ENCODE peak calls at places on chromosomes 16 and 17, in four cellular contexts. O is right lobe of liver, N is A549, S is transverse colon. J is an unnamed sample.

GRCh38 chr16:52597772-52598483 is 51.0 kb upstream of the TOX3 start:
- DNase-seq in O (no peak), N (no peak), S (peak), J (no peak)

GRCh38 chr17:34314279-34314678 is 5.0 kb upstream of the CCL8 start:
- DNase-seq in O (no peak), N (no peak), S (no peak), J (peak)

GRCh38 chr17:19386276-19386863 is 620 bp downstream of the MFAP4 start:
- DNase-seq in O (peak), N (peak), S (peak), J (peak)

GRCh38 chr16:72198641-72199250 is 26.8 kb upstream of the PMFBP1 start:
- DNase-seq in O (no peak), N (no peak), S (no peak), J (no peak)

GRCh38 chr16:86649875-86650274 is 71.5 kb downstream of the FOXL1 start:
- DNase-seq in O (no peak), N (no peak), S (no peak), J (no peak)

GRCh38 chr16:59591480-59591879 is 857.4 kb upstream of the GOT2 start:
- DNase-seq in O (no peak), N (no peak), S (no peak), J (no peak)

GRCh38 chr17:19727466-19728113 is 11.2 kb upstream of the SLC47A2 start:
- DNase-seq in O (no peak), N (peak), S (peak), J (peak)

GRCh38 chr17:73192219-73192893 is 499 bp upstream of the COG1 start:
- DNase-seq in O (peak), N (peak), S (peak), J (peak)

GRCh38 chr17:14843086-14843795 is 421.9 kb downstream of the PMP22 start:
- DNase-seq in O (no peak), N (no peak), S (no peak), J (no peak)

GRCh38 chr16:3879887-3880564 is 487 bp downstream of the CREBBP start:
- DNase-seq in O (peak), N (peak), S (peak), J (peak)

GRCh38 chr17:15444805-15445204 is 22.6 kb downstream of the CDRT4 start:
- DNase-seq in O (no peak), N (no peak), S (no peak), J (no peak)

GRCh38 chr17:65685110-65685509 is 123.7 kb upstream of the AXIN2 start:
- DNase-seq in O (no peak), N (no peak), S (no peak), J (no peak)

GRCh38 chr17:32265192-32265895 is at the start of gene RHBDL3:
- DNase-seq in O (no peak), N (no peak), S (peak), J (peak)

GRCh38 chr16:10040136-10041080 is 141.8 kb downstream of the GRIN2A start:
- DNase-seq in O (no peak), N (no peak), S (no peak), J (no peak)

GRCh38 chr17:41516828-41517283 is 1.8 kb downstream of the KRT15 start:
- DNase-seq in O (no peak), N (no peak), S (no peak), J (no peak)

GRCh38 chr17:41520821-41521521 is 2.3 kb upstream of the KRT15 start:
- DNase-seq in O (no peak), N (no peak), S (peak), J (no peak)

GRCh38 chr17:41518031-41518430 is 659 bp downstream of the KRT15 start:
- DNase-seq in O (no peak), N (no peak), S (no peak), J (no peak)

GRCh38 chr17:41519501-41520224 is 973 bp upstream of the KRT15 start:
- DNase-seq in O (no peak), N (no peak), S (peak), J (no peak)

DNA sequence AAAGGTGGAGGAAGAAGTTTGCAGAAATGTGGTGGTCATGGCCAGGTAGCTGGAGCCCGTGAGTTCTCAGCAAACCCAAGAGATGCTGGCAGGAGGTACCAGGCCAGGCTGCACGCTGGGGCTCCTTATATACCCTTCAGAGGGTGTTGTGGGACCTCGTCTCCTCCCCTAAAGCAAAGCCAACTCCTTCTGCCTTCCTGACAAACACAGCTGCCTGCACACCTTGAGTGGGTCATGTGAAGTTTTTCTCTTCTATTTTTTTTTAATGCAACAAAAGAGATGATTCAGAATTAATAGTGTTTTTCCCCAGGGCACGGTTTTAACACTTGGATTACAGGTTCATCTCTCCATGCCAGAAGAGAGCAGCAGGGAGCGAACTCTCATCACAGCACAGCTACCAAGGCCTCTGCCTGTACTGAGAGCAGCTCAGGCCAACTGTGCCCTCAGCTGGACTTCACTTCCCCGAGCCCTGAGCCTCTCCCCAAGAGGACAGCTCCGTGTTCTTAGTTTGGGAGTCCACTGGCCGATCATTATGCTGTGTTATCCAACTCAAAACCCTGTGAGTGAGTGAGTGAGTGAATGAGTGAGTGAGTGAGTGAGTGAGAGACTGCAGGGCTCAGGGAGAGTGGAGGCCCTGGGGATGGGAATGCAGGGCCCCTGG is at the start of gene KRT15:
- DNase-seq in O (no peak), N (no peak), S (no peak), J (no peak)
- TF ChIP-seq POLR2A in O (no peak), N (no peak), S (no peak), J (no peak)

GRCh38 chr17:79913896-79914812 is 74.9 kb upstream of the CBX4 start:
- DNase-seq in O (no peak), N (no peak), S (no peak), J (no peak)

GRCh38 chr17:79914813-79915740 is 75.8 kb upstream of the CBX4 start:
- DNase-seq in O (no peak), N (no peak), S (no peak), J (no peak)

GRCh38 chr17:79916991-79917901 is 78.0 kb upstream of the CBX4 start:
- DNase-seq in O (no peak), N (no peak), S (no peak), J (no peak)

GRCh38 chr17:79916506-79916905 is 77.3 kb upstream of the CBX4 start:
- DNase-seq in O (no peak), N (no peak), S (no peak), J (no peak)

DNA sequence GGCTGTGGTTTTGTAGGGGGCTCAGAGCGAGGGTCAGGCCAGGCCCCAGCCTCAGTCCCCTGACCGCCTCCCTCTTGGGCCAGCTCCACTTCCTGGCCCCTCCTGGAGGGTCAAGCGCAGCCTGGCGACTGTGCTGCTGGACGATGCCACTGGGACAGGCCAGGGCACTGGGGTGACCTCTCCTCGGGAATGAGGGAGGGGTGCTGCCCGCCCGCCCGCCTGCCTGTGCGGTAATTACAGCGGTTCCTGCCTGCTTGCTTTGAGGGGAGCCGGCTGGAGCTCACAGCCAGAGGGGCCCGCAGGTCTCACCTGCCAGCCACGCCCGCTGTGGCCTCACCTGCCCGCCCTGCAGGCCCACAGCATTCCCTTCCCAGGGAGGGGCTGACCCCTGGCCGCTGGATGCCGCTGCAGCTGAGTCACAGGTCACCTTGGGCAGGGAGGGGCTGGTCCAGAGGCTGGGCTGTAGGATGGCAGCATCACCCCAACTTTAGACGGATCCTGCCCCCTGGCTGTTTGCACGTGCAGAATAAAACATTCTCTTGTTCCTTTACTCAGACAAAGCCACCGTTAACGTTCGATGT is 76.7 kb upstream of the CBX4 start:
- DNase-seq in O (no peak), N (peak), S (peak), J (no peak)
- H3K27ac ChIP-seq in O (no peak), N (peak), S (no peak), J (no peak)

DNA sequence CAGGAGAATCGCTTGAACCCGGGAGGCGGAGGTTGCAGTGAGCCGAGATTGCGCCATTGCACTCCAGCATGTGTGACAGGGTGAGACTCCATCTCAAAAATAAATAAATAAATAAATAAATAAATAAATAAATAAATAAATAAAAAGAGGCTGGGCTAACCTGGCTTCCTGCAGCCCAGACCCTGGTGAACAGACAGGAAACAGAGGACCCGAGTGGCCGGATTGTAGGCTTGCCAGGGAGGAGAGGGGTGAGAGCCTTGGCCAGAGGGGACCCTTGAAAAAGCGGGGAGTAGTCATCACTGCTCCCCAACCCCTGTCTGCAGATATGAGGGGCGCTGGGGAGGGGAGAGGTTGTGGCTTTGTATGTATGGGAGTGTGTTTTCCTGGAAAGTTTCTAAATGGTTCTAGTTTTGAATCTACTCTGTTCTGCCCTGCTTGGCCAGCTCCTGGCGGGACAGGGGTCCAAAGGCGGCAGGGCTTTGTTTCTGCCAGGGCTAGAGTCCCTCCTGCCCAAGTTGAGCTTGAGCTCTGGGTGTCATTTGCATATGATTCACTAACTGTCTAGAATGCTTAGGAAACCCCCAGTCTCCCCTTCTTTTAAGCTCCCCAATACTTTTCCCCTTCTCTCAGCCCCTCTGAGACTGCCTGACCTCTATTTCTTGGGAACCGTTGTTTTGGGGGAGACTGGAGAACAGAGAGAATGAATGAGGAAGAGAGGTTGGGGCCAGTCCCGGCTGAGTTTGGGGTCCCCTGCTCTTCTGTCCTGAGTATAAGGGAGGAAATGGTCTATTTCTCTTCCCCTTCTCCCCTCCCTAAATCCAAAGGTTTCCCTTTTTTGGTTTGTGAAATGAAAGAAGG is 16.4 kb downstream of the RARA start:
- DNase-seq in O (no peak), N (no peak), S (no peak), J (no peak)
- TF ChIP-seq POLR2A in O (no peak), N (no peak), S (no peak), J (no peak)

DNA sequence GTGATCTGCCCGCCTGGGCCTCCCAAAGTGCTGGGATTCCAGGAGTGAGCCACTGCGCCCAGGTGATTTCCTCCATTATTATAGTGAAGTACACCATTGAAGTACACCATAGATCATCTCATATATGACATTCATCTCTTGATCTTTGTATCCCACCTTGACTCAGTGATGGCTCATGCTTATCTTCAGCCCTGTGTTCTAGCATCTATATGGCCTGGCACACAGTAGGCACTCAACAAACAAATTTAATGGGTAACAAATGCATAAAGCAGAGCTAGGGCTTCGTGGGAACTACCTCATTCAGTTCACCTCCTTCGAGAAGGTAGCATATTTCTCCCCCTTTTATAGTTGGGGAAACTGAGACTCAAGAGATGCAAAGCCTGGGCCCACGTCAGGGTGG is 952 bp downstream of the ENKD1 start:
- DNase-seq in O (no peak), N (no peak), S (no peak), J (no peak)
- H3K27ac ChIP-seq in O (no peak), N (peak), S (peak), J (no peak)

GRCh38 chr17:39205112-39205526 is 5.0 kb downstream of the RPL19 start:
- DNase-seq in O (no peak), N (no peak), S (no peak), J (no peak)
- TF ChIP-seq POLR2A in O (no peak), N (no peak), S (no peak), J (no peak)

GRCh38 chr17:29074488-29074887 is 31.5 kb downstream of the PIPOX start:
- DNase-seq in O (no peak), N (no peak), S (no peak), J (no peak)
- H3K27ac ChIP-seq in O (no peak), N (no peak), S (no peak), J (no peak)

GRCh38 chr17:36545093-36545464 is 360 bp downstream of the GGNBP2 start:
- DNase-seq in O (peak), N (no peak), S (no peak), J (no peak)
- TF ChIP-seq POLR2A in O (no peak), N (no peak), S (peak), J (no peak)

J was measured in uterus.